ENCODE peak calls at places on chromosomes 5 and 9, in six cellular contexts. R, Q, B, C, M and J are unnamed samples.
A peak's percentile ranks its signal among the peaks of the same experiment; 100 is the strongest.

GRCh38 chr9:76355886-76356285 is 38.3 kb downstream of the RFK start:
- DNase-seq in B (no peak), C (no peak), M (no peak), Q (no peak), R (no peak), J (no peak)

GRCh38 chr5:139439013-139439903 is at the start of gene DNAJC18:
- DNase-seq in R (peak; percentile 77), M (peak; percentile 97), B (peak; percentile 95), Q (peak; percentile 100), C (peak; percentile 82), J (peak; percentile 96)

GRCh38 chr9:105064248-105065118 is 136.5 kb upstream of the ABCA1 start:
- DNase-seq in C (peak; percentile 97), B (no peak), Q (peak; percentile 55), M (peak; percentile 61), R (no peak), J (no peak)

GRCh38 chr9:77016526-77017504 is 2.6 kb upstream of the FOXB2 start:
- DNase-seq in Q (peak; percentile 26), B (no peak), C (no peak), R (no peak), M (peak; percentile 71), J (no peak)

GRCh38 chr9:72041775-72042194 is 18.6 kb downstream of the C9orf57 start:
- DNase-seq in B (no peak), R (no peak), C (peak; percentile 71), M (no peak), Q (peak; percentile 19), J (no peak)

GRCh38 chr5:90740244-90740799 is 181.7 kb downstream of the ADGRV1 start:
- DNase-seq in M (no peak), C (no peak), Q (no peak), B (no peak), R (no peak), J (no peak)

GRCh38 chr5:74200560-74200959 is 440.0 kb downstream of the ENC1 start:
- DNase-seq in B (no peak), C (peak; percentile 13), Q (no peak), M (no peak), R (no peak), J (no peak)

GRCh38 chr5:173855162-173855994 is 32.8 kb upstream of the CPEB4 start:
- DNase-seq in B (no peak), Q (no peak), R (no peak), C (no peak), M (no peak), J (no peak)

GRCh38 chr5:360277-361027 is 38.9 kb downstream of the AHRR start:
- DNase-seq in R (no peak), M (no peak), B (no peak), Q (peak; percentile 3), C (no peak), J (no peak)

GRCh38 chr9:93599571-93600403 is 23.4 kb downstream of the PHF2 start:
- DNase-seq in B (no peak), C (no peak), Q (no peak), M (no peak), R (no peak), J (no peak)